ENCODE peak calls at places on chromosome 13, in ten cellular contexts. S is upper lobe of right lung, J is GM04503, G is AG20443, M is EH, Z is iPS-NIHi11, R is retinal pigment epithelial cell, T is GM19239, V is AG04449, Q is fibroblast of the aortic adventitia. F is an unnamed sample.
A peak's percentile ranks its signal among the peaks of the same experiment; 100 is the strongest.

GRCh38 chr13:83620535-83621220 is 261.6 kb downstream of the SLITRK1 start:
- DNase-seq in S (no peak), J (no peak), G (no peak), M (peak; percentile 36), Z (no peak), R (no peak), T (no peak), V (no peak), Q (peak; percentile 71), F (no peak)

GRCh38 chr13:44273991-44274810 is 99.4 kb upstream of the SERP2 start:
- DNase-seq in S (no peak), J (no peak), G (peak; percentile 60), M (peak; percentile 65), Z (no peak), R (no peak), T (peak; percentile 18), V (no peak), Q (peak; percentile 77), F (peak; percentile 61)

GRCh38 chr13:47829684-47830083 is 171.4 kb downstream of the SUCLA2 start:
- DNase-seq in S (no peak), J (no peak), G (peak; percentile 22), M (peak; percentile 34), Z (no peak), R (no peak), T (no peak), V (peak; percentile 37), Q (peak; percentile 41), F (no peak)

GRCh38 chr13:30821421-30821820 is 84.7 kb upstream of the MEDAG start:
- DNase-seq in S (no peak), J (no peak), G (no peak), M (no peak), Z (no peak), R (no peak), T (no peak), V (no peak), Q (no peak), F (no peak)

GRCh38 chr13:87671824-87672603 is 843 bp downstream of the SLITRK5 start:
- DNase-seq in S (peak; percentile 64), J (no peak), G (no peak), M (no peak), Z (peak; percentile 52), R (no peak), T (no peak), V (no peak), Q (no peak), F (no peak)

GRCh38 chr13:110560606-110561334 is 752 bp downstream of the RAB20 start:
- DNase-seq in S (no peak), J (no peak), G (peak; percentile 51), M (peak; percentile 51), Z (peak; percentile 81), R (no peak), T (no peak), V (no peak), Q (peak; percentile 47), F (peak; percentile 50)

GRCh38 chr13:95630593-95630992 is 13.9 kb downstream of the DZIP1 start:
- DNase-seq in S (no peak), J (no peak), G (no peak), M (no peak), Z (no peak), R (no peak), T (no peak), V (no peak), Q (no peak), F (no peak)

GRCh38 chr13:77832339-77833100 is 86.1 kb downstream of the EDNRB start:
- DNase-seq in S (no peak), J (no peak), G (no peak), M (no peak), Z (no peak), R (peak; percentile 82), T (no peak), V (no peak), Q (peak; percentile 71), F (no peak)

GRCh38 chr13:100540621-100541020 is 48.0 kb downstream of the GGACT start:
- DNase-seq in S (no peak), J (no peak), G (no peak), M (peak; percentile 14), Z (no peak), R (no peak), T (no peak), V (no peak), Q (peak; percentile 10), F (no peak)

GRCh38 chr13:83312194-83312593 is 570.1 kb downstream of the SLITRK1 start:
- DNase-seq in S (no peak), J (no peak), G (no peak), M (peak; percentile 66), Z (no peak), R (no peak), T (no peak), V (no peak), Q (peak; percentile 30), F (no peak)

GRCh38 chr13:105817498-105817897 is 718.0 kb downstream of the EFNB2 start:
- DNase-seq in S (no peak), J (no peak), G (no peak), M (no peak), Z (no peak), R (no peak), T (no peak), V (no peak), Q (no peak), F (peak; percentile 4)

GRCh38 chr13:31913459-31913858 is 118.1 kb upstream of the FRY start:
- DNase-seq in S (no peak), J (no peak), G (peak; percentile 39), M (peak; percentile 65), Z (no peak), R (no peak), T (no peak), V (no peak), Q (no peak), F (peak; percentile 5)

GRCh38 chr13:20702945-20703784 is at the start of gene IL17D:
- DNase-seq in S (peak; percentile 72), J (no peak), G (peak; percentile 60), M (peak; percentile 18), Z (peak; percentile 67), R (no peak), T (peak; percentile 63), V (no peak), Q (no peak), F (peak; percentile 28)

GRCh38 chr13:31945202-31945978 is 86.2 kb upstream of the FRY start:
- DNase-seq in S (peak; percentile 83), J (peak; percentile 64), G (peak; percentile 84), M (peak; percentile 87), Z (peak; percentile 55), R (peak; percentile 52), T (no peak), V (peak; percentile 19), Q (peak; percentile 79), F (peak; percentile 91)

GRCh38 chr13:84994582-84994981 is 804.6 kb downstream of the SLITRK6 start:
- DNase-seq in S (no peak), J (no peak), G (no peak), M (peak; percentile 14), Z (no peak), R (no peak), T (no peak), V (no peak), Q (no peak), F (no peak)

GRCh38 chr13:66660013-66660804 is 569.9 kb downstream of the PCDH9 start:
- DNase-seq in S (no peak), J (no peak), G (no peak), M (peak; percentile 70), Z (no peak), R (no peak), T (no peak), V (no peak), Q (peak; percentile 68), F (peak; percentile 83)

GRCh38 chr13:28763887-28764286 is 45.1 kb upstream of the SLC46A3 start:
- DNase-seq in S (no peak), J (no peak), G (no peak), M (no peak), Z (no peak), R (no peak), T (no peak), V (no peak), Q (no peak), F (no peak)

GRCh38 chr13:114067886-114068722 is 64.3 kb downstream of the RASA3 start:
- DNase-seq in S (peak; percentile 64), J (no peak), G (no peak), M (no peak), Z (no peak), R (no peak), T (no peak), V (no peak), Q (no peak), F (no peak)

GRCh38 chr13:37868691-37869505 is 674 bp downstream of the TRPC4 start:
- DNase-seq in S (no peak), J (peak; percentile 34), G (peak; percentile 32), M (peak; percentile 78), Z (peak; percentile 14), R (peak; percentile 26), T (no peak), V (no peak), Q (peak; percentile 24), F (peak; percentile 30)

GRCh38 chr13:25114220-25114619 is 18.3 kb downstream of the PABPC3 start:
- DNase-seq in S (peak; percentile 67), J (peak; percentile 21), G (peak; percentile 87), M (peak; percentile 72), Z (peak; percentile 84), R (peak; percentile 30), T (peak; percentile 54), V (peak; percentile 16), Q (peak; percentile 72), F (peak; percentile 88)

GRCh38 chr13:27605610-27606200 is 14.6 kb downstream of the LNX2 start:
- DNase-seq in S (no peak), J (no peak), G (no peak), M (no peak), Z (no peak), R (no peak), T (no peak), V (no peak), Q (peak; percentile 50), F (no peak)

GRCh38 chr13:32426191-32426980 is 1.5 kb downstream of the N4BP2L1 start:
- DNase-seq in S (no peak), J (no peak), G (peak; percentile 21), M (peak; percentile 40), Z (no peak), R (no peak), T (peak; percentile 59), V (no peak), Q (peak; percentile 9), F (peak; percentile 72)